ENCODE peak calls at places on chromosomes 11 and 22, in five cellular contexts. T is MCF 10A, J is GM13976, B is ovary, Y is A673. V is an unnamed sample.

GRCh38 chr11:12005061-12005460 is 3.4 kb downstream of the DKK3 start:
- DNase-seq in T (no peak), J (no peak), B (no peak), Y (no peak), V (no peak)

GRCh38 chr11:47494996-47495855 is 46.3 kb upstream of the RAPSN start:
- DNase-seq in T (peak; percentile 50), J (no peak), B (no peak), Y (peak; percentile 61), V (no peak)

GRCh38 chr11:34345012-34345804 is 12.6 kb downstream of the ABTB2 start:
- DNase-seq in T (peak; percentile 91), J (no peak), B (peak; percentile 47), Y (peak; percentile 46), V (no peak)

GRCh38 chr11:69567951-69568808 is 72.8 kb upstream of the CCND1 start:
- DNase-seq in T (no peak), J (no peak), B (no peak), Y (no peak), V (no peak)

GRCh38 chr11:69094111-69094914 is 45.6 kb downstream of the TPCN2 start:
- DNase-seq in T (no peak), J (no peak), B (no peak), Y (no peak), V (no peak)

GRCh38 chr11:11992813-11993212 is 15.6 kb downstream of the DKK3 start:
- DNase-seq in T (no peak), J (no peak), B (no peak), Y (no peak), V (no peak)

GRCh38 chr11:49995559-49995958 is 13.2 kb upstream of the OR4C12 start:
- DNase-seq in T (peak; percentile 84), J (no peak), B (no peak), Y (peak; percentile 96), V (no peak)

GRCh38 chr11:125951731-125952130 is 5.9 kb downstream of the VSIG10L2 start:
- DNase-seq in T (no peak), J (no peak), B (peak; percentile 39), Y (no peak), V (no peak)

GRCh38 chr11:118612378-118612777 is 5.0 kb downstream of the PHLDB1 start:
- DNase-seq in T (no peak), J (no peak), B (no peak), Y (no peak), V (no peak)

GRCh38 chr11:290621-291231 is 1.8 kb downstream of the PGGHG start:
- DNase-seq in T (no peak), J (no peak), B (no peak), Y (no peak), V (no peak)

GRCh38 chr11:61273151-61274078 is 21.7 kb downstream of the VWCE start:
- DNase-seq in T (peak; percentile 79), J (no peak), B (no peak), Y (no peak), V (no peak)

GRCh38 chr11:67506426-67507032 is 1.4 kb upstream of the PITPNM1 start:
- DNase-seq in T (no peak), J (no peak), B (no peak), Y (no peak), V (no peak)
- TF ChIP-seq CTCF in T (no peak), J (no peak), B (peak; percentile 25), Y (peak; percentile 13), V (no peak)

GRCh38 chr11:76248210-76248609 is 41.9 kb upstream of the WNT11 start:
- DNase-seq in T (peak; percentile 36), J (no peak), B (no peak), Y (no peak), V (peak; percentile 43)
- TF ChIP-seq CTCF in T (no peak), J (no peak), B (no peak), Y (peak; percentile 53), V (peak; percentile 46)

GRCh38 chr11:95050595-95051202 is 1.5 kb downstream of the KDM4F start:
- DNase-seq in T (no peak), J (no peak), B (no peak), Y (no peak), V (no peak)
- TF ChIP-seq CTCF in T (no peak), J (no peak), B (no peak), Y (no peak), V (no peak)

GRCh38 chr11:17563248-17563647 is 16.2 kb downstream of the OTOG start:
- DNase-seq in T (peak; percentile 24), J (no peak), B (no peak), Y (no peak), V (no peak)
- TF ChIP-seq CTCF in T (no peak), J (no peak), B (no peak), Y (no peak), V (no peak)

GRCh38 chr22:50144005-50144614 is 26.4 kb upstream of the PANX2 start:
- DNase-seq in T (no peak), J (no peak), B (no peak), Y (no peak), V (no peak)
- TF ChIP-seq CTCF in T (no peak), J (no peak), B (no peak), Y (no peak), V (no peak)

DNA sequence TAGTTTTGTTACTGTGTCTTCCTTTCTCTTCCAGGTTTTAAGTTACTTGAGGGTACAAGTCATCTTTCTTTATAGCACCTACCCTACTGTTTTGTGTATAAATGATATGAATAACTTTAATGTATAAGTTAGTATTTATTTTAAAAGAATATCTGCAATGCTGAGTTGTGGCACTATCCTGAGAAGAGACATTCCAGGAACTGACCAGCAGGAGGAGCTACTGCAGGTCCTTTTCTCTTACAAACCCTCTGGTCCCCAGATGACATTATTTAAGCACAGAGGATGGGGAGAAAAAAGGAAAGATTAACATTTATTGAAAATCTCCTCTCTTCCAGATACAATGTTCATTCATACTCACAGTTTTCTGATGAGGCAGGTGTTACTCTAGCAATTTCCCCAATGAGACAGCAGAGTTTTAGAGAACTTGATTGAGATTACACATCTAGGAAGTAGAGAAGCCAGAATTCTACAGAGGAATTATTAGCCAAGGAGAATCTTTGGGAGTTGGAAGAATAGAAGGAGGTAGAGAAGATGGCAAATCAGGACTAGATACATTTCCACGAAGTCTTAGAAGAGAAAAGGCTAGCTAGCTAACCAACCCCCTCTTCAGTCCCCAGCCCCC is 541.2 kb upstream of the API5 start:
- DNase-seq in T (no peak), J (peak; percentile 24), B (no peak), Y (peak; percentile 78), V (peak; percentile 28)
- TF ChIP-seq CTCF in T (peak; percentile 68), J (peak; percentile 72), B (no peak), Y (peak; percentile 100), V (peak; percentile 74)